ENCODE peak calls at places on chromosomes 13 and 19, in four cellular contexts. D is BE2C; E is stimulated activated CD4-positive, alpha-beta T cell treated with anti-CD3 and anti-CD28 coated beads, Interleukin-12 subunit alpha, Interleukin-12 subunit beta, amount 100 ng/mL, for 4 hours; V is NCI-H345. S is an unnamed sample.

GRCh38 chr19:6604906-6605305 is 14.0 kb upstream of the CD70 start:
- DNase-seq in V (no peak), D (no peak), E (no peak), S (no peak)

GRCh38 chr19:1110809-1111640 is 7.2 kb downstream of the GPX4 start:
- DNase-seq in V (no peak), D (no peak), E (no peak), S (no peak)

GRCh38 chr13:20525144-20525600 is 485 bp downstream of the CRYL1 start:
- DNase-seq in D (no peak), V (no peak), E (peak; percentile 23), S (peak; percentile 56)

GRCh38 chr19:41802770-41803169 is 6.4 kb downstream of the CEACAM3 start:
- DNase-seq in D (no peak), V (no peak), E (no peak), S (no peak)

GRCh38 chr19:7970716-7971448 is 27.4 kb upstream of the TIMM44 start:
- DNase-seq in D (peak; percentile 70), E (no peak), V (peak; percentile 5), S (peak; percentile 73)

GRCh38 chr19:13717194-13717643 is 47.1 kb upstream of the MRI1 start:
- DNase-seq in D (no peak), V (peak; percentile 82), E (no peak), S (no peak)

GRCh38 chr13:113581871-113582270 is 2.7 kb upstream of the TFDP1 start:
- DNase-seq in D (no peak), V (no peak), E (no peak), S (peak; percentile 3)

GRCh38 chr13:27189192-27189591 is 17.6 kb upstream of the USP12 start:
- DNase-seq in V (no peak), D (no peak), E (no peak), S (no peak)

GRCh38 chr19:30670011-30670329 is 297.8 kb downstream of the ZNF536 start:
- DNase-seq in E (no peak), V (no peak), D (no peak), S (no peak)

S was measured in HAP-1.